ENCODE peak calls at places on chromosomes 1 and 21, in five cellular contexts. O, Y, A, X and K are unnamed samples.

GRCh38 chr1:180228648-180229482 is 1.2 kb upstream of the LHX4 start:
- DNase-seq in O (no peak), Y (no peak), A (no peak), X (no peak), K (peak)

GRCh38 chr1:201283836-201284553 is 689 bp downstream of the PKP1 start:
- DNase-seq in O (no peak), Y (no peak), A (peak), X (no peak), K (no peak)

GRCh38 chr1:113786055-113786454 is 26.2 kb downstream of the RSBN1 start:
- DNase-seq in O (no peak), Y (no peak), A (no peak), X (no peak), K (no peak)

GRCh38 chr1:68293609-68294353 is 61.5 kb upstream of the WLS start:
- DNase-seq in O (no peak), Y (no peak), A (peak), X (no peak), K (no peak)

GRCh38 chr1:47226121-47226977 is 5.7 kb downstream of the TAL1 start:
- DNase-seq in O (no peak), Y (no peak), A (no peak), X (no peak), K (peak)

GRCh38 chr1:155174334-155175280 is 958 bp downstream of the TRIM46 start:
- DNase-seq in O (no peak), Y (no peak), A (peak), X (peak), K (no peak)

GRCh38 chr1:222126052-222126451 is 384.2 kb upstream of the DUSP10 start:
- DNase-seq in O (no peak), Y (no peak), A (no peak), X (no peak), K (no peak)

GRCh38 chr1:12003762-12004161 is 15.5 kb upstream of the MIIP start:
- DNase-seq in O (peak), Y (no peak), A (no peak), X (no peak), K (no peak)

GRCh38 chr1:41363632-41364320 is 2.5 kb downstream of the FOXO6 start:
- DNase-seq in O (peak), Y (no peak), A (no peak), X (no peak), K (no peak)

GRCh38 chr1:192904438-192904895 is 95.6 kb downstream of the RGS2 start:
- DNase-seq in O (no peak), Y (no peak), A (no peak), X (peak), K (peak)

GRCh38 chr1:225700164-225700740 is 47.3 kb upstream of the ENAH start:
- DNase-seq in O (no peak), Y (no peak), A (no peak), X (no peak), K (no peak)

GRCh38 chr1:112285808-112286207 is 110.2 kb upstream of the CTTNBP2NL start:
- DNase-seq in O (no peak), Y (no peak), A (no peak), X (no peak), K (no peak)

GRCh38 chr1:44620072-44620471 is 54.2 kb downstream of the TMEM53 start:
- DNase-seq in O (no peak), Y (no peak), A (no peak), X (no peak), K (no peak)

GRCh38 chr1:112618114-112618720 is 724 bp downstream of the ST7L start:
- DNase-seq in O (no peak), Y (no peak), A (no peak), X (peak), K (peak)

GRCh38 chr1:159009704-159010361 is at the start of gene IFI16:
- DNase-seq in O (no peak), Y (no peak), A (no peak), X (peak), K (peak)

GRCh38 chr1:203663294-203663693 is 36.7 kb downstream of the ATP2B4 start:
- DNase-seq in O (no peak), Y (no peak), A (no peak), X (peak), K (no peak)

GRCh38 chr21:32316363-32317215 is 17.9 kb downstream of the MRAP start:
- DNase-seq in O (no peak), Y (no peak), A (no peak), X (no peak), K (no peak)

GRCh38 chr1:64398937-64399336 is 71.0 kb upstream of the CACHD1 start:
- DNase-seq in O (no peak), Y (no peak), A (no peak), X (no peak), K (no peak)

GRCh38 chr1:204493882-204494280 is 724 bp downstream of the PIK3C2B start:
- DNase-seq in O (peak), Y (no peak), A (no peak), X (peak), K (peak)

GRCh38 chr1:54985556-54985955 is 5.1 kb downstream of the TMEM61 start:
- DNase-seq in O (no peak), Y (no peak), A (no peak), X (no peak), K (no peak)

GRCh38 chr21:44455524-44456206 is 355 bp downstream of the LRRC3 start:
- DNase-seq in O (peak), Y (no peak), A (peak), X (peak), K (peak)

GRCh38 chr1:116793357-116793935 is 39.2 kb downstream of the CD2 start:
- DNase-seq in O (no peak), Y (no peak), A (no peak), X (no peak), K (no peak)

GRCh38 chr1:109116286-109116685 is 2.4 kb downstream of the ELAPOR1 start:
- DNase-seq in O (no peak), Y (no peak), A (no peak), X (no peak), K (no peak)

GRCh38 chr1:32291145-32291707 is 657 bp upstream of the HDAC1 start:
- DNase-seq in O (no peak), Y (no peak), A (no peak), X (no peak), K (peak)

GRCh38 chr21:26795866-26796329 is 49.3 kb downstream of the ADAMTS1 start:
- DNase-seq in O (peak), Y (no peak), A (no peak), X (no peak), K (no peak)

GRCh38 chr21:36134820-36135390 is at the start of gene CBR3:
- DNase-seq in O (peak), Y (no peak), A (no peak), X (peak), K (no peak)

GRCh38 chr1:162062542-162063015 is 6.9 kb upstream of the NOS1AP start:
- DNase-seq in O (peak), Y (no peak), A (no peak), X (no peak), K (no peak)

GRCh38 chr1:20358761-20359263 is 68.1 kb downstream of the VWA5B1 start:
- DNase-seq in O (peak), Y (no peak), A (peak), X (no peak), K (no peak)

GRCh38 chr1:162560303-162561036 is 1.1 kb upstream of the UAP1 start:
- DNase-seq in O (no peak), Y (no peak), A (peak), X (no peak), K (peak)